ENCODE peak calls at places on chromosomes 3 and 15, in four cellular contexts. H, G, O and M are unnamed samples. For H3K4me1, the result is how much of the 10 kb centered on the place peaks cover.

GRCh38 chr15:93861413-93861812 is 369.9 kb upstream of the MCTP2 start:
- DNase-seq in H (no peak), G (no peak), O (no peak), M (no peak)

GRCh38 chr15:89115547-89115946 is 27.3 kb downstream of the ABHD2 start:
- DNase-seq in H (no peak), G (no peak), O (no peak), M (peak)

GRCh38 chr15:78620839-78621421 is at the start of gene CHRNA3:
- DNase-seq in H (no peak), G (no peak), O (peak), M (no peak)

GRCh38 chr15:98085003-98085639 is 124.6 kb downstream of the ARRDC4 start:
- DNase-seq in H (peak), G (no peak), O (peak), M (no peak)

GRCh38 chr15:31283046-31283445 is 43.6 kb upstream of the KLF13 start:
- DNase-seq in H (no peak), G (no peak), O (no peak), M (peak)

GRCh38 chr3:38411591-38411990 is 42.1 kb upstream of the ACVR2B start:
- DNase-seq in H (no peak), G (no peak), O (no peak), M (no peak)

GRCh38 chr15:60165111-60165510 is 161.0 kb downstream of the FOXB1 start:
- DNase-seq in H (no peak), G (no peak), O (no peak), M (no peak)

GRCh38 chr3:4284865-4285264 is 18.3 kb upstream of the SETMAR start:
- DNase-seq in H (no peak), G (no peak), O (no peak), M (no peak)

GRCh38 chr15:40029979-40030893 is 8.7 kb downstream of the SRP14 start:
- DNase-seq in H (no peak), G (no peak), O (peak), M (no peak)

DNA sequence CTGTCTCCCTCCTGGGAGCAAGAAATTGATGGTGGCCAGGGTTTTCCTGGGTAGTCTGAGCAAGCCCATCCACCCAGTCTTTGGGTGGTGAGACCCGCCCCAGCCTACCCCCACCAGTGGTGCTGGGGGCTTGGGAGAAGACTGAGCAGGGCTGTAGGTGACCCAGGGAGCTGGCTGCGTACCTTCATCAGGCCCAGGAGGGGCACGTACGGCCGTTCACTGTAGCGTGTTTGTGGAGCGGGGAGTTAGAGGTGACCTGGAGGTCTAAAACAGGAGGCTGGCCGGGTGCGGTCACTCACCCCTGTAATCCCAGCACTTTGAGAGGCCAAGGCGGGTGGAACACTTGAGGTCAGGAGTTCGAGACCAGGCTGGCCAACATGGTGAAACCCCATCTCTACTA is 11.5 kb downstream of the LOXL1 start:
- DNase-seq in H (no peak), G (no peak), O (no peak), M (no peak)
- H3K4me1 ChIP-seq in H (under half), G (half or more), O (half or more), M (under half)

DNA sequence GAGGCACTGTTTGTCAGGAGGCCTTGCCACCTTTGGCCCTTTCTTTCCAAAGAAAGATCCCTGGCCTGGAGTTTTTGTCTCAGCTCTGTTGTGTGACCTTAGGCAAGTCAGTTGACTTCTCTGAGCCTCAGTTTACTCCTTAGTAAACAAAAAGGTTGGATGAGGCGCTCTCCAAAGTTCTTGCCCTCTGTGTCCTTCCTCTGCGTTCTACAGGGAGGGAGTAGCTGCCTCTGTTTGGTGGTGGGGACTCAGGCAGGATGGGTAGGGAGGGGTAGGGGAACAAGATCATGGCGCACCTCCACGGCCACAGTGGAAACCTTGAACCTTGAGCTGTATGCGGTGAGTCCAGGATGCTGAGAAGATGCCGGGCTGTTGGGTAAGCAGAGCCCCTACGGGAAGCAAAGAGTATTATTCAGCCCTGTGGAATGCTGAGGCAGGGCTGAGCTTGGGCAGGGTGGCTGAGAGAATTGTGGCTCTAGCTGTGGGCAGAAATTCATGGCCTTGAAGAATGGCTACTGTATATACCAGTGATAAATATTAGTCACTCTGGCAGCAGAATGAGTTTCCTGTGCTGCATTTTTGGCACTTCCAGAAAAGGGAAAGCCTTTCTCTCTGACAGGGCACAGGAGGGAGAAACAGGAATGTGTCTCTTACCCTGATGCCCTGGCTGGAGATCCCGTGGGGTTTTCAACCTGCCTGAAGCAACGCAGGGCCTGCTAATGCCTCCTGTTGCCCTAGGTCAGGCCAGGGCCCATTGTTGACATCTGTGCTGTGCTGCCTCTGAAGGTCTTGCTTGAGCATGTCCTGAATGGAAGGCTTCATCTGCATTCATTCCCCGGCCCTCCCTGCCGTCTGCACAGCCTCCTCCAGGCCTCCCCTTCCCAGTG is 39.9 kb downstream of the SMAD3 start:
- DNase-seq in H (no peak), G (peak), O (no peak), M (peak)
- H3K4me1 ChIP-seq in H (half or more), G (half or more), O (under half), M (half or more)

DNA sequence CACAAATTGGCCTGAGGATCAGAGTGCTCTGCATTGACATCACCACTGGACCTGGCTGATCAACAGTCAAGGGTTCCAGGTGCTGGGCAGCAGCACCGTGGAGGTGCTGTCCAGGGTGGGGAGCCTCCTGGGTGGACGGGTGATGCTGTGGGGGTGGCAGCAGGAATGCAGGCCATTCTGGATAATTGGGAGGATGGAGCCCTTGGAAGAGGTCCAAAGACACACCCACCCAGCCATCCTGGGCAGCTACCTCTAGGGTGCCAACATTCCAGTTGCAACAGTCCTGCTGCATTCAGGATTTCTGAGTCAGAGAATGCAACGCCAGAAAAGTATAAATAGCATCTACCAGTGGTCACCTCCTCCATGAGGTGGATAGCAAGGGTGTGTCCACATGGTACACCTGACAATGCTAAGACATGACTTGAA is 26.8 kb downstream of the STARD5 start:
- DNase-seq in H (no peak), G (no peak), O (no peak), M (no peak)
- H3K4me1 ChIP-seq in H (under half), G (under half), O (under half), M (under half)

GRCh38 chr3:42143440-42143839 is 52.3 kb downstream of the TRAK1 start:
- DNase-seq in H (no peak), G (no peak), O (no peak), M (no peak)

GRCh38 chr3:42140665-42141203 is 49.6 kb downstream of the TRAK1 start:
- DNase-seq in H (no peak), G (no peak), O (no peak), M (no peak)

GRCh38 chr3:42134867-42135464 is 43.8 kb downstream of the TRAK1 start:
- DNase-seq in H (no peak), G (no peak), O (no peak), M (peak)

GRCh38 chr3:42144209-42144608 is 53.1 kb downstream of the TRAK1 start:
- DNase-seq in H (no peak), G (no peak), O (no peak), M (no peak)

DNA sequence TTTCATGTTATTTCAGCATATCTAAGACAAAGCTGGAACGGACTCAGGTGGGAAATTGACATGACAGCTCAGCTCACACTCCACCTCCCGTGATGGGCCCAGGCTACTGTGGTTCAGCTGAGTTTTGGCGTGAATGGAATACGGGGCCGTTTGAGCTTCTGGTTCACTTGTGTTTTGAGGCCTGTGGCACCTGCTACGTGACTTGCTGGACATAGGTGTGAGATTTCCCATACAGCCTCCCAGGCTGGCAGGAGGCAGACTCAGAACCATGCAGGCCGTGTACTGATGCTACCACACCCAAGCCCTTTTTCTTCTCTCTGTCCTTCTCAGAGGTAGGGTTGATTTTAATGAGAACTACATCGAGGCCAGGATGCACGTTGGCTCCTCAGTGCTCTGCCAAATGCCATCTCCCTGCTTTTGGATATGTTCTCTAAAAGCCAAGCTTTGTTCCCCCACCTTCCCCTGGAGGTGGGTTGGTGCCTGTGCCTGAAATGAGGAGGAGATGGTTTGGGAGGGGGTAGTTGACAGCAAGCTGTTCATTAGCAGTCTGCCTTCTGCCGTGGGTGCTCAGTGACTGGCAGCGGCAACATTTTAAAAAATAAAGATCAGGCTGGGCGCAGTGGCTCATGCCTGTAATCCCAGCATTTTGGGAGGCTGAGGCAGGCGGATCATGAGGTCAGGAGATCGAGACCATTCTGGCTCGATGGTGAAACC is 48.7 kb downstream of the TRAK1 start:
- DNase-seq in H (no peak), G (no peak), O (no peak), M (no peak)
- H3K4me1 ChIP-seq in H (under half), G (under half), O (under half), M (under half)

GRCh38 chr3:134326126-134326525 is 48.1 kb downstream of the AMOTL2 start:
- DNase-seq in H (no peak), G (no peak), O (no peak), M (no peak)

GRCh38 chr3:134322286-134322685 is 52.0 kb downstream of the AMOTL2 start:
- DNase-seq in H (no peak), G (no peak), O (no peak), M (no peak)

GRCh38 chr3:134325106-134325705 is 49.0 kb downstream of the AMOTL2 start:
- DNase-seq in H (no peak), G (no peak), O (no peak), M (no peak)

GRCh38 chr3:134325722-134326121 is 48.5 kb downstream of the AMOTL2 start:
- DNase-seq in H (no peak), G (no peak), O (no peak), M (no peak)

DNA sequence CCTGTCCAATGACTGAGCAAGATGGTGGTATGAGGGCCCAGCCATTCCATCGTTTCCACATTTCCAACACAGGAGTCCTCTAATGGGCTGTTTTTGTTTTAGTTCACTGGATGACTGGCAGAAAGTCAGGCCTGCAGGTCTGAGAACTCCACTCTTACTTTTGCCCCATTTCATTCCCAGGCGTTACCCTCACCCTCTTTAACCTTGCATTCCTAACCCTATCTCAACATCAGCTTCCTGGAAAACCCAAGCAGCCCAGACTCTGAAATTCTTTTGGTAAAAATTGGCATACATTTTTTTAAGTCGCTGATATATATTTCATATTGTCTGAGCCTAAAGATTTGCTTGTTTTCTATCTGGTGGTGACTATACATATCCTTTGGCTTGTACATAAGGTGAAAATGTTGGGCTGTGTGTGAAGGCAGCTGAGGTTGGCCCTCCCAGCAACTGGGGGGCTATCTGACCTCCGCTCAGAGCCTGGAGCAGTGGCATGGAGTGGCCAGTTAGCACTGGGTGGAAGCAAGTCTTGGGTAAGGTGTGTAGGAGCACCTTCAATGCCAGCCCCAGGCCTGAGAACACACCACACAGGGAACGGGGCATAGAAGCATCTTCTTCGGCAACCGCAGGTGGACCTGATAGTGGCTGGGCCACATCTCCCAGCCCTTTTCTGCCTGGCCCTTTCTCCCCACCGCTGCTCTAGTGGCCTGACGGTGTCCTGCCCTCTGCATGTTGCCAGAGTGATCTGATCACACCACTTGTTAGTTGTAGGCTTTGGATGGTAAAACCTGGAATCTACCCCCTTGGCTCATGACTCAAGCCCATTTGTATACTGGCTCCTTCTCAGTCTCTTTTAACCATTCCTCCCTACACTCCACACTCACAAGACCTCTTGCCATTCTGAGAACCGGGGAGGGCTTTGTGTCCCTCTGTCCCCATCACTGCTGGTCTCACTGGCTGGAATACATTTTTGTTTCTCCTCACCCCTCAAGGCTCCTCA is 50.0 kb downstream of the AMOTL2 start:
- DNase-seq in H (no peak), G (no peak), O (no peak), M (no peak)
- H3K4me1 ChIP-seq in H (under half), G (under half), O (under half), M (under half)

DNA sequence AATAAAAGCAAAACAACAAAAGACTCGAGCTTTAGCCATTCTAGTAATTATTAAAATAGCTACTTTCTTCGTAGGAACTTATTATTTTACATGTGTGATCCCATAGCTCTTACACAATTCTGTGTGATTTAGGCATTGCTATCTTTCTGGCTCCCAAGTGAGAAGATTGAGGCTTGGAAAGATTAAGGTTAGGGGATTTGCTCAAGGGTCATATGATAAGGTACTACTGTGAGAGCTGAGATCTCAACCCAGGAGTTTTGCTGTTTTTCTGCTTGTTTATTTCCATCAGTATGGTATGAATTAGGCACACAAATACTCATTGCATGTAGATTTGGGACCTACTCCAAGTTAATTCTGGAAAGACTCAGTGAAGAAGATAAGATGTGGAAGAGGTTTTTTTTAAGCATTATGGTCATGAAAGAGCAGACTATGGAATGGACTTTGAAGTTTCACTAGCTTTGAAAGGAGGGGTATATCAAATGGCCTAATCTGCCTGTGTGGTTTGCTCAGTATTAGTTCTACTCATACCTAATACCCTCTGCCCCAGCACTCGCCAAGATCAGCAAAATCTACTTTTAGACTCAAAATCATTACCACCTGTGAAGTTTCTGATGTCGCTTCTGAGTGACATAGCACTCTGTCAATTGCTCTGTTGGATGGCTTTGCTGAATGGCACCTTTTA is 12.4 kb downstream of the MBNL1 start:
- DNase-seq in H (no peak), G (no peak), O (no peak), M (no peak)
- H3K4me1 ChIP-seq in H (half or more), G (half or more), O (half or more), M (under half)